ENCODE peak calls at places on chromosomes 12 and 14, in nine cellular contexts. One of them, this sample, is unnamed.

GRCh38 chr14:60003991-60004390 is 84.0 kb downstream of the LRRC9 start:
- DNase-seq in cardiac muscle cell: no peak
- DNase-seq in CD8-positive, alpha-beta memory T cell: no peak
- DNase-seq in uterus: no peak
- DNase-seq in DND-41: no peak
- DNase-seq in colonic mucosa: no peak
- DNase-seq in upper lobe of right lung: no peak
- DNase-seq in effector memory CD4-positive, alpha-beta T cell: no peak
- DNase-seq in IMR-90: no peak
- DNase-seq in this sample: no peak

GRCh38 chr14:96058606-96059200 is 19.5 kb downstream of the C14orf132 start:
- DNase-seq in cardiac muscle cell: no peak
- DNase-seq in CD8-positive, alpha-beta memory T cell: no peak
- DNase-seq in uterus: no peak
- DNase-seq in DND-41: no peak
- DNase-seq in colonic mucosa: no peak
- DNase-seq in upper lobe of right lung: no peak
- DNase-seq in effector memory CD4-positive, alpha-beta T cell: no peak
- DNase-seq in IMR-90: no peak
- DNase-seq in this sample: no peak

GRCh38 chr12:46787496-46788055 is 38.2 kb downstream of the SLC38A4 start:
- DNase-seq in cardiac muscle cell: no peak
- DNase-seq in CD8-positive, alpha-beta memory T cell: no peak
- DNase-seq in uterus: no peak
- DNase-seq in DND-41: no peak
- DNase-seq in colonic mucosa: no peak
- DNase-seq in upper lobe of right lung: no peak
- DNase-seq in effector memory CD4-positive, alpha-beta T cell: no peak
- DNase-seq in IMR-90: no peak
- DNase-seq in this sample: no peak

GRCh38 chr12:66237505-66238175 is 48.6 kb downstream of the IRAK3 start:
- DNase-seq in cardiac muscle cell: no peak
- DNase-seq in CD8-positive, alpha-beta memory T cell: no peak
- DNase-seq in uterus: no peak
- DNase-seq in DND-41: no peak
- DNase-seq in colonic mucosa: no peak
- DNase-seq in upper lobe of right lung: no peak
- DNase-seq in effector memory CD4-positive, alpha-beta T cell: no peak
- DNase-seq in IMR-90: no peak
- DNase-seq in this sample: no peak

GRCh38 chr12:57250956-57251355 is at the start of gene STAC3:
- DNase-seq in cardiac muscle cell: no peak
- DNase-seq in CD8-positive, alpha-beta memory T cell: no peak
- DNase-seq in uterus: no peak
- DNase-seq in DND-41: no peak
- DNase-seq in colonic mucosa: no peak
- DNase-seq in upper lobe of right lung: no peak
- DNase-seq in effector memory CD4-positive, alpha-beta T cell: no peak
- DNase-seq in IMR-90: no peak
- DNase-seq in this sample: no peak

GRCh38 chr14:69059658-69060648 is 80.9 kb upstream of the ACTN1 start:
- DNase-seq in cardiac muscle cell: peak; percentile 94
- DNase-seq in CD8-positive, alpha-beta memory T cell: no peak
- DNase-seq in uterus: peak; percentile 81
- DNase-seq in DND-41: no peak
- DNase-seq in colonic mucosa: no peak
- DNase-seq in upper lobe of right lung: no peak
- DNase-seq in effector memory CD4-positive, alpha-beta T cell: no peak
- DNase-seq in IMR-90: peak; percentile 99
- DNase-seq in this sample: peak; percentile 26

GRCh38 chr12:50627491-50627890 is 122.7 kb downstream of the DIP2B start:
- DNase-seq in cardiac muscle cell: no peak
- DNase-seq in CD8-positive, alpha-beta memory T cell: no peak
- DNase-seq in uterus: no peak
- DNase-seq in DND-41: no peak
- DNase-seq in colonic mucosa: no peak
- DNase-seq in upper lobe of right lung: no peak
- DNase-seq in effector memory CD4-positive, alpha-beta T cell: no peak
- DNase-seq in IMR-90: no peak
- DNase-seq in this sample: no peak

GRCh38 chr12:75738486-75738885 is 227.1 kb upstream of the KRR1 start:
- DNase-seq in cardiac muscle cell: peak; percentile 24
- DNase-seq in CD8-positive, alpha-beta memory T cell: no peak
- DNase-seq in uterus: peak; percentile 24
- DNase-seq in DND-41: no peak
- DNase-seq in colonic mucosa: no peak
- DNase-seq in upper lobe of right lung: no peak
- DNase-seq in effector memory CD4-positive, alpha-beta T cell: no peak
- DNase-seq in IMR-90: peak; percentile 42
- DNase-seq in this sample: no peak

GRCh38 chr12:28122756-28123155 is 67.5 kb upstream of the CCDC91 start:
- DNase-seq in cardiac muscle cell: no peak
- DNase-seq in CD8-positive, alpha-beta memory T cell: no peak
- DNase-seq in uterus: no peak
- DNase-seq in DND-41: no peak
- DNase-seq in colonic mucosa: no peak
- DNase-seq in upper lobe of right lung: no peak
- DNase-seq in effector memory CD4-positive, alpha-beta T cell: no peak
- DNase-seq in IMR-90: no peak
- DNase-seq in this sample: no peak

GRCh38 chr12:27447761-27448160 is 1.2 kb downstream of the SMCO2 start:
- DNase-seq in cardiac muscle cell: no peak
- DNase-seq in CD8-positive, alpha-beta memory T cell: no peak
- DNase-seq in uterus: no peak
- DNase-seq in DND-41: no peak
- DNase-seq in colonic mucosa: no peak
- DNase-seq in upper lobe of right lung: no peak
- DNase-seq in effector memory CD4-positive, alpha-beta T cell: no peak
- DNase-seq in IMR-90: no peak
- DNase-seq in this sample: no peak

GRCh38 chr12:122052285-122052684 is 26.3 kb upstream of the MLXIP start:
- DNase-seq in cardiac muscle cell: peak; percentile 46
- DNase-seq in CD8-positive, alpha-beta memory T cell: no peak
- DNase-seq in uterus: no peak
- DNase-seq in DND-41: no peak
- DNase-seq in colonic mucosa: no peak
- DNase-seq in upper lobe of right lung: no peak
- DNase-seq in effector memory CD4-positive, alpha-beta T cell: no peak
- DNase-seq in IMR-90: no peak
- DNase-seq in this sample: no peak

GRCh38 chr12:103676863-103677262 is 89.8 kb downstream of the STAB2 start:
- DNase-seq in cardiac muscle cell: no peak
- DNase-seq in CD8-positive, alpha-beta memory T cell: no peak
- DNase-seq in uterus: no peak
- DNase-seq in DND-41: no peak
- DNase-seq in colonic mucosa: peak; percentile 61
- DNase-seq in upper lobe of right lung: no peak
- DNase-seq in effector memory CD4-positive, alpha-beta T cell: no peak
- DNase-seq in IMR-90: no peak
- DNase-seq in this sample: no peak

GRCh38 chr14:69540654-69541335 is 33.9 kb downstream of the CCDC177 start:
- DNase-seq in cardiac muscle cell: no peak
- DNase-seq in CD8-positive, alpha-beta memory T cell: no peak
- DNase-seq in uterus: no peak
- DNase-seq in DND-41: no peak
- DNase-seq in colonic mucosa: no peak
- DNase-seq in upper lobe of right lung: no peak
- DNase-seq in effector memory CD4-positive, alpha-beta T cell: no peak
- DNase-seq in IMR-90: no peak
- DNase-seq in this sample: no peak

GRCh38 chr12:115895247-115895646 is 382.2 kb downstream of the MED13L start:
- DNase-seq in cardiac muscle cell: no peak
- DNase-seq in CD8-positive, alpha-beta memory T cell: no peak
- DNase-seq in uterus: no peak
- DNase-seq in DND-41: peak; percentile 8
- DNase-seq in colonic mucosa: no peak
- DNase-seq in upper lobe of right lung: no peak
- DNase-seq in effector memory CD4-positive, alpha-beta T cell: no peak
- DNase-seq in IMR-90: no peak
- DNase-seq in this sample: no peak

GRCh38 chr12:57516617-57517153 is 3.6 kb downstream of the DDIT3 start:
- DNase-seq in cardiac muscle cell: no peak
- DNase-seq in CD8-positive, alpha-beta memory T cell: no peak
- DNase-seq in uterus: no peak
- DNase-seq in DND-41: no peak
- DNase-seq in colonic mucosa: no peak
- DNase-seq in upper lobe of right lung: no peak
- DNase-seq in effector memory CD4-positive, alpha-beta T cell: no peak
- DNase-seq in IMR-90: no peak
- DNase-seq in this sample: no peak

GRCh38 chr12:14356147-14356546 is 9.3 kb upstream of the ATF7IP start:
- DNase-seq in cardiac muscle cell: no peak
- DNase-seq in CD8-positive, alpha-beta memory T cell: no peak
- DNase-seq in uterus: no peak
- DNase-seq in DND-41: no peak
- DNase-seq in colonic mucosa: no peak
- DNase-seq in upper lobe of right lung: no peak
- DNase-seq in effector memory CD4-positive, alpha-beta T cell: no peak
- DNase-seq in IMR-90: no peak
- DNase-seq in this sample: no peak

GRCh38 chr12:10740182-10740581 is 17.1 kb upstream of the YBX3 start:
- DNase-seq in cardiac muscle cell: no peak
- DNase-seq in CD8-positive, alpha-beta memory T cell: no peak
- DNase-seq in uterus: no peak
- DNase-seq in DND-41: no peak
- DNase-seq in colonic mucosa: no peak
- DNase-seq in upper lobe of right lung: no peak
- DNase-seq in effector memory CD4-positive, alpha-beta T cell: no peak
- DNase-seq in IMR-90: no peak
- DNase-seq in this sample: no peak

GRCh38 chr12:93247313-93248057 is 130.2 kb upstream of the NUDT4 start:
- DNase-seq in cardiac muscle cell: peak; percentile 78
- DNase-seq in CD8-positive, alpha-beta memory T cell: no peak
- DNase-seq in uterus: no peak
- DNase-seq in DND-41: no peak
- DNase-seq in colonic mucosa: no peak
- DNase-seq in upper lobe of right lung: no peak
- DNase-seq in effector memory CD4-positive, alpha-beta T cell: no peak
- DNase-seq in IMR-90: peak; percentile 36
- DNase-seq in this sample: peak; percentile 17

GRCh38 chr12:65615091-65615490 is 209.2 kb upstream of the HMGA2 start:
- DNase-seq in cardiac muscle cell: peak; percentile 84
- DNase-seq in CD8-positive, alpha-beta memory T cell: no peak
- DNase-seq in uterus: no peak
- DNase-seq in DND-41: no peak
- DNase-seq in colonic mucosa: no peak
- DNase-seq in upper lobe of right lung: no peak
- DNase-seq in effector memory CD4-positive, alpha-beta T cell: no peak
- DNase-seq in IMR-90: peak; percentile 98
- DNase-seq in this sample: no peak

GRCh38 chr14:96243785-96244184 is 12.2 kb upstream of the BDKRB1 start:
- DNase-seq in cardiac muscle cell: no peak
- DNase-seq in CD8-positive, alpha-beta memory T cell: no peak
- DNase-seq in uterus: no peak
- DNase-seq in DND-41: no peak
- DNase-seq in colonic mucosa: no peak
- DNase-seq in upper lobe of right lung: peak; percentile 17
- DNase-seq in effector memory CD4-positive, alpha-beta T cell: no peak
- DNase-seq in IMR-90: peak; percentile 48
- DNase-seq in this sample: no peak

GRCh38 chr14:22472935-22473854 is 115.8 kb downstream of the DAD1 start:
- DNase-seq in cardiac muscle cell: peak; percentile 74
- DNase-seq in CD8-positive, alpha-beta memory T cell: no peak
- DNase-seq in uterus: peak; percentile 40
- DNase-seq in DND-41: peak; percentile 79
- DNase-seq in colonic mucosa: peak; percentile 50
- DNase-seq in upper lobe of right lung: no peak
- DNase-seq in effector memory CD4-positive, alpha-beta T cell: no peak
- DNase-seq in IMR-90: peak; percentile 25
- DNase-seq in this sample: peak; percentile 58

GRCh38 chr14:32254952-32255679 is 52.0 kb upstream of the RNU6-8 start:
- DNase-seq in cardiac muscle cell: peak; percentile 83
- DNase-seq in CD8-positive, alpha-beta memory T cell: peak; percentile 25
- DNase-seq in uterus: peak; percentile 77
- DNase-seq in DND-41: peak; percentile 71
- DNase-seq in colonic mucosa: peak; percentile 75
- DNase-seq in upper lobe of right lung: no peak
- DNase-seq in effector memory CD4-positive, alpha-beta T cell: peak; percentile 6
- DNase-seq in IMR-90: peak; percentile 70
- DNase-seq in this sample: peak; percentile 86

GRCh38 chr12:124637586-124637985 is 70.2 kb upstream of the NCOR2 start:
- DNase-seq in cardiac muscle cell: no peak
- DNase-seq in CD8-positive, alpha-beta memory T cell: no peak
- DNase-seq in uterus: no peak
- DNase-seq in DND-41: no peak
- DNase-seq in colonic mucosa: no peak
- DNase-seq in upper lobe of right lung: no peak
- DNase-seq in effector memory CD4-positive, alpha-beta T cell: no peak
- DNase-seq in IMR-90: no peak
- DNase-seq in this sample: no peak
- H3K27ac ChIP-seq in cardiac muscle cell: no peak overlapping the region
- H3K27ac ChIP-seq in CD8-positive, alpha-beta memory T cell: no peak overlapping the region
- H3K27ac ChIP-seq in uterus: no peak overlapping the region
- H3K27ac ChIP-seq in DND-41: no peak overlapping the region
- H3K27ac ChIP-seq in colonic mucosa: no peak overlapping the region
- H3K27ac ChIP-seq in upper lobe of right lung: no peak overlapping the region
- H3K27ac ChIP-seq in effector memory CD4-positive, alpha-beta T cell: no peak overlapping the region
- H3K27ac ChIP-seq in IMR-90: no peak overlapping the region
- H3K27ac ChIP-seq in this sample: no peak overlapping the region

GRCh38 chr12:123142518-123142840 is 8.4 kb downstream of the PITPNM2 start:
- DNase-seq in cardiac muscle cell: no peak
- DNase-seq in CD8-positive, alpha-beta memory T cell: no peak
- DNase-seq in uterus: no peak
- DNase-seq in DND-41: no peak
- DNase-seq in colonic mucosa: no peak
- DNase-seq in upper lobe of right lung: no peak
- DNase-seq in effector memory CD4-positive, alpha-beta T cell: no peak
- DNase-seq in IMR-90: no peak
- DNase-seq in this sample: no peak
- H3K4me1 ChIP-seq in cardiac muscle cell: peaks cover 28% of the 10 kb centered on the region
- H3K4me1 ChIP-seq in CD8-positive, alpha-beta memory T cell: peaks cover 17% of the 10 kb centered on the region
- H3K4me1 ChIP-seq in uterus: peaks cover 3% of the 10 kb centered on the region
- H3K4me1 ChIP-seq in DND-41: peaks cover 31% of the 10 kb centered on the region
- H3K4me1 ChIP-seq in colonic mucosa: peaks cover 21% of the 10 kb centered on the region
- H3K4me1 ChIP-seq in upper lobe of right lung: peaks cover 49% of the 10 kb centered on the region
- H3K4me1 ChIP-seq in effector memory CD4-positive, alpha-beta T cell: no peaks in the 10 kb centered on the region
- H3K4me1 ChIP-seq in IMR-90: peaks cover 33% of the 10 kb centered on the region
- H3K4me1 ChIP-seq in this sample: peaks cover 41% of the 10 kb centered on the region

DNA sequence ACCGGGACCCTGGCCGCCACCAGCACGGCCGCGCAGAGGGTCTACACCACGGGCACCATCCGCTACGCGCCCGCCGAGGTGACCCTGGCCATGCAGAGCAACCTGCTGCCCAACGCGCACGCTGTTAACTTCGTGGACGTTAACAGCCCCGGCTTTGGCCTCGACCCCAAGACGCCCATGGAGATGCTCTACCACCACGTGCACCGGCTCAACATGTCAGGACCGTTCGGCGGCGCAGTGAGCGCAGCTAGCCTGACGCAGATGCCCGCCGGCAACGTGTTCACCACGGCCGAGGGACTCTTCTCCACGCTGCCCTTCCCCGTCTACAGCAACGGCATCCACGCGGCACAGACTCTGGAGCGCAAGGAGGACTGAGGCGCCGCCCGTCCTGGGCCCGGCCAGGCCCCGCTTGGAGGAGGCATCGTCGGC is 150.1 kb downstream of the EGLN3 start:
- DNase-seq in cardiac muscle cell: no peak
- DNase-seq in CD8-positive, alpha-beta memory T cell: no peak
- DNase-seq in uterus: no peak
- DNase-seq in DND-41: no peak
- DNase-seq in colonic mucosa: no peak
- DNase-seq in upper lobe of right lung: no peak
- DNase-seq in effector memory CD4-positive, alpha-beta T cell: no peak
- DNase-seq in IMR-90: no peak
- DNase-seq in this sample: no peak
- H3K27ac ChIP-seq in cardiac muscle cell: no peak overlapping the region
- H3K27ac ChIP-seq in CD8-positive, alpha-beta memory T cell: no peak overlapping the region
- H3K27ac ChIP-seq in uterus: no peak overlapping the region
- H3K27ac ChIP-seq in DND-41: no peak overlapping the region
- H3K27ac ChIP-seq in colonic mucosa: no peak overlapping the region
- H3K27ac ChIP-seq in upper lobe of right lung: no peak overlapping the region
- H3K27ac ChIP-seq in effector memory CD4-positive, alpha-beta T cell: no peak overlapping the region
- H3K27ac ChIP-seq in IMR-90: no peak overlapping the region
- H3K27ac ChIP-seq in this sample: no peak overlapping the region

GRCh38 chr12:55820679-55821078 is 2.8 kb downstream of the ORMDL2 start:
- DNase-seq in cardiac muscle cell: peak; percentile 26
- DNase-seq in CD8-positive, alpha-beta memory T cell: no peak
- DNase-seq in uterus: no peak
- DNase-seq in DND-41: no peak
- DNase-seq in colonic mucosa: no peak
- DNase-seq in upper lobe of right lung: no peak
- DNase-seq in effector memory CD4-positive, alpha-beta T cell: no peak
- DNase-seq in IMR-90: no peak
- DNase-seq in this sample: no peak
- H3K4me1 ChIP-seq in cardiac muscle cell: peaks cover 10% of the 10 kb centered on the region
- H3K4me1 ChIP-seq in CD8-positive, alpha-beta memory T cell: peaks cover 31% of the 10 kb centered on the region
- H3K4me1 ChIP-seq in uterus: peaks cover 2% of the 10 kb centered on the region
- H3K4me1 ChIP-seq in DND-41: peaks cover 54% of the 10 kb centered on the region
- H3K4me1 ChIP-seq in colonic mucosa: peaks cover 11% of the 10 kb centered on the region
- H3K4me1 ChIP-seq in upper lobe of right lung: peaks cover 25% of the 10 kb centered on the region
- H3K4me1 ChIP-seq in effector memory CD4-positive, alpha-beta T cell: peaks cover 21% of the 10 kb centered on the region
- H3K4me1 ChIP-seq in IMR-90: peaks cover 4% of the 10 kb centered on the region
- H3K4me1 ChIP-seq in this sample: peaks cover 15% of the 10 kb centered on the region

This sample was measured in testis.